ENCODE peak calls at places on chromosomes 6 and 20, in nine cellular contexts. G is AG09319; N is amygdala; W is MCF 10A; X is aorta; F is NCI-H524; E is activated B cell treated with CpG ODN at 0.5 μM for 24 hours; D is AG10803; V is stimulated activated naive CD8-positive, alpha-beta T cell treated with anti-CD3 and anti-CD28 coated beads, Interleukin-15, Interleukin-2, amounts not matched to agents 100 U/mL and 50 U/mL, for 24 hours. Z is an unnamed sample.
A peak's percentile ranks its signal among the peaks of the same experiment; 100 is the strongest.

GRCh38 chr20:6588296-6588695 is 179.2 kb upstream of the BMP2 start:
- DNase-seq in G (no peak), N (no peak), W (peak; percentile 67), X (no peak), F (no peak), E (no peak), D (no peak), V (no peak), Z (no peak)

GRCh38 chr20:58718121-58718563 is 25.5 kb downstream of the NPEPL1 start:
- DNase-seq in G (no peak), N (no peak), W (no peak), X (no peak), F (no peak), E (no peak), D (no peak), V (no peak), Z (no peak)

GRCh38 chr6:14361297-14361696 is 243.7 kb downstream of the CD83 start:
- DNase-seq in G (no peak), N (no peak), W (no peak), X (no peak), F (no peak), E (no peak), D (no peak), V (no peak), Z (no peak)

GRCh38 chr6:120147218-120147871 is 797.8 kb upstream of the MAN1A1 start:
- DNase-seq in G (no peak), N (no peak), W (no peak), X (no peak), F (no peak), E (no peak), D (no peak), V (no peak), Z (no peak)

GRCh38 chr6:100105138-100105537 is 111.1 kb upstream of the MCHR2 start:
- DNase-seq in G (no peak), N (no peak), W (no peak), X (no peak), F (no peak), E (no peak), D (no peak), V (no peak), Z (no peak)

GRCh38 chr6:33744895-33745546 is 1.7 kb downstream of the IP6K3 start:
- DNase-seq in G (no peak), N (no peak), W (no peak), X (no peak), F (peak; percentile 97), E (no peak), D (no peak), V (no peak), Z (no peak)

GRCh38 chr6:95686272-95686671 is 108.9 kb downstream of the MANEA start:
- DNase-seq in G (no peak), N (no peak), W (no peak), X (no peak), F (no peak), E (no peak), D (no peak), V (no peak), Z (no peak)

GRCh38 chr6:30769088-30769852 is 24.9 kb upstream of the IER3 start:
- DNase-seq in G (peak; percentile 83), N (no peak), W (peak; percentile 94), X (peak; percentile 84), F (no peak), E (no peak), D (peak; percentile 96), V (peak; percentile 86), Z (peak; percentile 28)

GRCh38 chr20:49397525-49397924 is 84.9 kb downstream of the KCNB1 start:
- DNase-seq in G (no peak), N (no peak), W (peak; percentile 86), X (peak; percentile 55), F (no peak), E (no peak), D (peak; percentile 66), V (no peak), Z (no peak)

GRCh38 chr20:24773168-24773567 is 175.9 kb upstream of the CST7 start:
- DNase-seq in G (no peak), N (no peak), W (no peak), X (no peak), F (no peak), E (no peak), D (no peak), V (no peak), Z (no peak)

GRCh38 chr20:25065625-25066338 is 7.8 kb upstream of the ACSS1 start:
- DNase-seq in G (peak; percentile 24), N (no peak), W (peak; percentile 59), X (peak; percentile 68), F (peak; percentile 39), E (peak; percentile 48), D (peak; percentile 61), V (peak; percentile 52), Z (peak; percentile 47)

GRCh38 chr6:31641370-31641769 is 11.1 kb downstream of the BAG6 start:
- DNase-seq in G (no peak), N (no peak), W (no peak), X (no peak), F (no peak), E (no peak), D (no peak), V (no peak), Z (no peak)

GRCh38 chr6:154872605-154873004 is 122.5 kb upstream of the TIAM2 start:
- DNase-seq in G (no peak), N (no peak), W (no peak), X (no peak), F (no peak), E (no peak), D (no peak), V (no peak), Z (no peak)

GRCh38 chr20:7851031-7851490 is 89.2 kb downstream of the HAO1 start:
- DNase-seq in G (no peak), N (no peak), W (peak; percentile 76), X (no peak), F (no peak), E (no peak), D (peak; percentile 26), V (no peak), Z (no peak)

GRCh38 chr20:50298554-50299324 is 108.1 kb downstream of the CEBPB start:
- DNase-seq in G (no peak), N (no peak), W (no peak), X (peak; percentile 32), F (no peak), E (no peak), D (no peak), V (no peak), Z (no peak)

GRCh38 chr20:44134897-44135810 is 51.8 kb downstream of the JPH2 start:
- DNase-seq in G (no peak), N (no peak), W (no peak), X (peak; percentile 42), F (no peak), E (no peak), D (no peak), V (no peak), Z (no peak)

GRCh38 chr6:18387061-18387721 is at the start of gene RNF144B:
- DNase-seq in G (no peak), N (peak; percentile 53), W (peak; percentile 94), X (peak; percentile 93), F (peak; percentile 70), E (peak; percentile 64), D (peak; percentile 70), V (peak; percentile 76), Z (peak; percentile 50)

GRCh38 chr6:84066536-84066935 is 33.0 kb downstream of the MRAP2 start:
- DNase-seq in G (no peak), N (no peak), W (no peak), X (no peak), F (no peak), E (no peak), D (no peak), V (no peak), Z (no peak)

GRCh38 chr6:30129818-30130679 is 5.9 kb upstream of the TRIM40 start:
- DNase-seq in G (no peak), N (no peak), W (peak; percentile 36), X (no peak), F (no peak), E (no peak), D (no peak), V (no peak), Z (no peak)

GRCh38 chr20:635028-635427 is 18.0 kb downstream of the SRXN1 start:
- DNase-seq in G (no peak), N (no peak), W (no peak), X (no peak), F (no peak), E (no peak), D (no peak), V (no peak), Z (no peak)

GRCh38 chr20:55881204-55881603 is 124.1 kb downstream of the CBLN4 start:
- DNase-seq in G (no peak), N (no peak), W (no peak), X (no peak), F (no peak), E (no peak), D (no peak), V (no peak), Z (no peak)

GRCh38 chr6:29953001-29953436 is 10.7 kb downstream of the HLA-A start:
- DNase-seq in G (no peak), N (no peak), W (peak; percentile 66), X (no peak), F (no peak), E (no peak), D (peak; percentile 68), V (no peak), Z (no peak)

GRCh38 chr6:13375360-13375878 is 47.1 kb upstream of the TBC1D7 start:
- DNase-seq in G (no peak), N (no peak), W (peak; percentile 42), X (no peak), F (no peak), E (no peak), D (no peak), V (peak; percentile 61), Z (no peak)

GRCh38 chr20:58969439-58969838 is 11.6 kb upstream of the NELFCD start:
- DNase-seq in G (no peak), N (no peak), W (no peak), X (no peak), F (no peak), E (no peak), D (no peak), V (no peak), Z (no peak)

GRCh38 chr6:168366473-168366872 is 46.9 kb upstream of the DACT2 start:
- DNase-seq in G (no peak), N (no peak), W (no peak), X (no peak), F (no peak), E (no peak), D (no peak), V (no peak), Z (no peak)

GRCh38 chr6:155241966-155242365 is 21.8 kb upstream of the CLDN20 start:
- DNase-seq in G (no peak), N (no peak), W (no peak), X (no peak), F (no peak), E (no peak), D (no peak), V (no peak), Z (no peak)